ENCODE peak calls at places on chromosomes 2 and 18, in five cellular contexts. D is AG04450, E is omental fat pad, V is Calu3, W is BE2C. M is an unnamed sample.

GRCh38 chr2:29329899-29330298 is 214.7 kb downstream of the CLIP4 start:
- DNase-seq in D (no peak), E (no peak), V (no peak), W (no peak), M (no peak)

GRCh38 chr2:162116372-162116771 is 35.7 kb downstream of the GCG start:
- DNase-seq in D (no peak), E (no peak), V (no peak), W (no peak), M (no peak)

GRCh38 chr2:11750422-11750821 is 4.0 kb downstream of the LPIN1 start:
- DNase-seq in D (no peak), E (no peak), V (no peak), W (no peak), M (peak)

GRCh38 chr2:109005686-109006204 is 16.7 kb upstream of the EDAR start:
- DNase-seq in D (no peak), E (no peak), V (no peak), W (no peak), M (peak)

GRCh38 chr2:220503446-220503845 is 876.0 kb downstream of the SLC4A3 start:
- DNase-seq in D (no peak), E (no peak), V (no peak), W (no peak), M (no peak)

GRCh38 chr18:9437672-9438071 is 37.6 kb upstream of the RALBP1 start:
- DNase-seq in D (no peak), E (no peak), V (no peak), W (no peak), M (no peak)

GRCh38 chr2:188316354-188316753 is 24.7 kb downstream of the GULP1 start:
- DNase-seq in D (no peak), E (no peak), V (no peak), W (no peak), M (no peak)

GRCh38 chr18:59623456-59624383 is 73.5 kb downstream of the CCBE1 start:
- DNase-seq in D (no peak), E (no peak), V (no peak), W (no peak), M (peak)

GRCh38 chr2:149513461-149513860 is 74.1 kb downstream of the MMADHC start:
- DNase-seq in D (no peak), E (no peak), V (no peak), W (no peak), M (no peak)

GRCh38 chr2:84782717-84783442 is 98.0 kb downstream of the TRABD2A start:
- DNase-seq in D (no peak), E (no peak), V (no peak), W (no peak), M (no peak)

GRCh38 chr2:205117125-205117524 is 565.2 kb upstream of the NRP2 start:
- DNase-seq in D (no peak), E (no peak), V (no peak), W (no peak), M (no peak)

GRCh38 chr2:121095257-121096080 is 189.5 kb downstream of the TFCP2L1 start:
- DNase-seq in D (no peak), E (no peak), V (peak), W (peak), M (peak)

DNA sequence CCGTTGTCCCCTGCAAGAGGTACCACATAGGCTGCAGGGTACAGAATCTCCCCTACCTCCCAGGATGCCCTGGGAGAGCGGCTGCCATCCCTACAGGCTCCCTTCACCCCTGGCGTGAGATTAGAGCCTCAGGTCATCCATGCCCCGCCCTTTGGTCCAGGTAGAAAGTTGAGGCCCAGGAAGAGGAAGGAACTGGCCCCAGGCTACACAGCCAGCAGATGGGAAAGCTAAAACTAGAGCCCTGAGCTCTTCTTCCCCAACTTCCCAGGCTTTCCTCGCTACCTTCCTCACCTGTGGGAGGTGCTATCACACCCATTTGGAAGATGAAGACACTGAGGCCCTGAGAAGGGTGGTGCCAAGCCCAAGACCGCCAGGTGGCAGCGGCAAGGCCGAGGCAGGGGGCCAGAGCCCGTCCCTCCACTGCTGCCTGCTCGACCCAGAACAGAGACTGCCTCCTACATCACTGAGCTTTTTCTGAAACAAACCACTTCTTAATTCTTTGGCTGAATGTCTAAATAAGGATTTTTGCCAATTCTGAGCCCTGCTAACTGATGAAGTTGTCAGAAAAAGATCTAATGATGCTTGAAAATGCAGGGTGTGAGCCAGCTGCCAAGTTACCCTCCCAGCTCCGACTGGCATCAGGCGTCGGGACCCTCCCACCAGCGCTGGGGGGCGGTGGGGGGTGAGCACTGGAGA is 25.7 kb downstream of the CIB4 start:
- DNase-seq in D (no peak), E (no peak), V (no peak), W (no peak), M (no peak)
- TF ChIP-seq CTCF in D (no peak), E (no peak), V (no peak), W (no peak), M (no peak)

GRCh38 chr2:148301362-148301761 is 280.5 kb downstream of the MBD5 start:
- DNase-seq in D (no peak), E (no peak), V (no peak), W (no peak), M (no peak)

GRCh38 chr2:148300534-148300933 is 279.6 kb downstream of the MBD5 start:
- DNase-seq in D (no peak), E (no peak), V (no peak), W (no peak), M (no peak)

GRCh38 chr2:148302526-148302925 is 281.6 kb downstream of the MBD5 start:
- DNase-seq in D (no peak), E (no peak), V (no peak), W (no peak), M (no peak)

GRCh38 chr2:148306027-148306426 is 285.1 kb downstream of the MBD5 start:
- DNase-seq in D (no peak), E (no peak), V (no peak), W (no peak), M (no peak)

DNA sequence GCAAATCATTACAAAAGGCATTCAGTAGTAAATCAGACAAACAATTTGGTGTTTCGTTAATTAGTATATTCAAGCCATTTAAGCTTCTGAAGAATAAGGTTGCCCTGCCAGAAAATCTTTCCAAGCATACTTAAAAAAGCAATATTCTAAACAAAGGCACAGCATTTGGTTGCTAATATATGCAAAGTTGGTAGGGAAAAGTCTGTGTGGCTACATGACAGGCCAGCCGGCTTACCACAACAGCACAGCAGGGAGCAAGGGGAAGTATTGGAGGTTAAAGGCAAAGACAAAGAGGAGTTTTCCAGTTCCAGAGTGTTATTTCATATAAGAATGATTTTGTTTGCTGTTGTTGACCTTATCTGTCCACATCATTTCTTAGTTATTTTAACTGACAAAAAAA is 282.3 kb downstream of the MBD5 start:
- DNase-seq in D (no peak), E (no peak), V (no peak), W (no peak), M (peak)
- TF ChIP-seq CTCF in D (no peak), E (no peak), V (no peak), W (no peak), M (no peak)

DNA sequence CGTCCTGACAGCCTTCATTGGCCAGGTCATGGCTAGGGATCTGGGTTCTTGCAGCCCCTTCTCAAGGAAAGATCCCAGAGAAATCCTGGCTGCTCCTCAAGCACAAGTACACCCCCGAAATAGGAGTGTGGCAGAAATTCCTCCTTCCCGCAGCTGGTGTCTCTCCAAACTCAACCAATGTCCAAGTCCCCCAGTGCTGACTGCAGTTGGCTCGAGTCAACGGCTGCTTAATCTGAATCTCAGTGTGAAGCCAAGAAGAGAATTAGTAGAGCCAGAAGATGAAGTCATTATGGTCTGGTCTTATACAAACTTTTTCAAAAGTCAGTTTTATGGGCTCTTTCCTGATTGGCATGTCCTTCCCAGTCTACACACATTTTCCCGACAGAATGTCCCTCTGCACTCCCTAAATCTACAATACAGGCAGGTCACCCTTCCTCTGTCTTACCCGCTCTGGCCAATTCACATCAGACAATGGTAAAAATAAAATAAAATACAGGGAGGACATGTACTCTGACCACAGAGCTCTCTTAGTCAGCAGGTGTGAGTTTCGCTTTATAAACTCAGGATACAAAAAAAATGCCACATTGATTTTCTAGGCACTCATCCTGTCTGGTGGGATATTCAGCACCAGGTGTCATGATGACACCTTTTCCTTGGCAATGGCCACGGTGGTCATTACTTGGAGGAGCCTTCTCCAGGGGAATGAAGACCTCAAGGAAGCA is 76.8 kb upstream of the PAPOLG start:
- DNase-seq in D (no peak), E (no peak), V (no peak), W (no peak), M (no peak)
- TF ChIP-seq CTCF in D (no peak), E (no peak), V (no peak), W (no peak), M (no peak)

GRCh38 chr18:48079885-48080284 is 149.4 kb upstream of the SMAD2 start:
- DNase-seq in D (no peak), E (no peak), V (no peak), W (no peak), M (no peak)
- TF ChIP-seq CTCF in D (no peak), E (no peak), V (no peak), W (no peak), M (no peak)

GRCh38 chr2:74328573-74328972 is 14.6 kb downstream of the SLC4A5 start:
- DNase-seq in D (no peak), E (no peak), V (no peak), W (no peak), M (no peak)

GRCh38 chr2:74332550-74333174 is 10.6 kb downstream of the SLC4A5 start:
- DNase-seq in D (no peak), E (no peak), V (no peak), W (no peak), M (no peak)

GRCh38 chr2:74333896-74334586 is 9.2 kb downstream of the SLC4A5 start:
- DNase-seq in D (no peak), E (no peak), V (no peak), W (no peak), M (no peak)

GRCh38 chr2:74334931-74335333 is 8.3 kb downstream of the SLC4A5 start:
- DNase-seq in D (peak), E (peak), V (peak), W (peak), M (peak)

DNA sequence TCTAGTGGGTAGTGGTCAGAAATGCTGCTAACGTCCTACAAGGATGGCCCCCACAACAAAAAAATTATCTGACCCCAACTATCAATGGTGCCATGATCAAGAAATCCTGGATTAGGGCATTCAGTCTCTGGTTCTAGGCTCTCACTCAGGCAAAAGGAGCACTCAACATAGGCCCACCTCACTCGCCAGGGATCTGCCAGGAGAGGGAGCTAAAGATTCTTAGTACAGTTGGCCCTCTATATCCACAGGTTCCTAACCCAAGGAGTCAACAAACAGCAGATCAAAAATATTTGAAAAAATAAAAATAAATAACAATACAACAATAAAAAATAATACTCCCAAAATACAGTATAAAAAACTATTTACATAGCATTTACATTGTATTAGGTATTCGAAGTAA is 10.0 kb downstream of the SLC4A5 start:
- DNase-seq in D (peak), E (no peak), V (peak), W (peak), M (peak)
- TF ChIP-seq CTCF in D (peak), E (no peak), V (no peak), W (peak), M (peak)

DNA sequence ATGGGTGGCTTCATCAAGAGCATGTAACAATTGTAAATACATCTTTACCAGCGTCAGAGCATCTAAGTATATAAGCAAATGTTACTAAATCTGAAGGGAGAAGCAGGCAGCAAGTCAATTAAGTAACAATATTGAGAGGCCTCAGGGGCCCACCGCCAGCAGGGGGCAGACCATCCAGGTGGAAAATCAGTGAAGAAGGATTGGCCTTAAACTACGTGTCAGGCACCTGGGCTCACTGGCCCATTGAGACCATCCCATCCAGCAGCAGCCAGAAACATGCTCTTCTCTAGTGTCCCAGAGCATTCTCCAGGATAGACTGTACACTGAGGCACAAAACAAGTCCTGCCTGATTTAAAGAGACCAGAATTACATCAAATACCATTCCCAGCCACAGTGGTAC is 96.2 kb upstream of the SNTG2 start:
- DNase-seq in D (no peak), E (no peak), V (peak), W (peak), M (no peak)
- TF ChIP-seq CTCF in D (peak), E (no peak), V (no peak), W (peak), M (peak)

DNA sequence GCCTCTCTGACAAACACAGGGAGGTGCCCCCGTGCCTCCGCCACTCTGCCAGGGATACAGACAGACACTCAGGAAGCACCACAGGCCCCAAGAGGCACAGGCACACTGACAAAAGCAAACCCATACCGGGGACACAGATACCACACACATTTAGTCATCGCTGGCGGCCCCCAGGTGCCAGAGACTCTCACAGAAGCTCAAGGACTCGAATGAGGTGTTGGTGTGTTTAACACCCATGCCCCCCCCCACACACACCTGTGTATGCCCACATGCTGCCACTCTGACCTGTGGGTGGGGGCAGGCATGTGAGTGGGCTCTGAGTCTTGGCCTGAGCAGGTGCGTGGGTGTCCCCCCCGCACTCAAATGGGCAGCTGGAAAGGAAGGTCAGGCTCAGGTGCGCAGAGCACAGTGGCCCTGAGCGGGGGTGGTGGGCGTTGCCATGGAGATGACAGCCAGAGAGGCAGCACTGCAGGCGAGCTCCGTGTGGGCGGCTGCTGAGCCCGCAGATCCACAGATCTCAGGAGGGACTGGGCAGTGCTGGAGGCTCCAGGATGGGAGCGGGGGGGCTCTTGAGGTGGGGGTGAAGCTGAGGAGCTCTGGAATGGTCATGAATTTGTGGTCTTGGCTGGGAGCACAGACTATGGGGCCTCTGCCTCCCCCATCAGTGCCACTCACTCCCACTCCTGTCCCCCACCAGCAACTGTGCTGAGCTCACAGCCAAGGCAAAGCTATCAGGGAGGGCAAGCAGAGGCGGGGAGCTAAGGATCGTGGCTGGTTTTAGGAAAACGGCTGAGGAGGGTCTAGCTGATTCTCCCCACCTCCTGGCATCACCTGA is 73.9 kb upstream of the TAF1B start:
- DNase-seq in D (no peak), E (no peak), V (peak), W (peak), M (no peak)
- TF ChIP-seq CTCF in D (no peak), E (no peak), V (no peak), W (no peak), M (no peak)